ENCODE peak calls at places on chromosomes 13 and 19, in seven cellular contexts. A is NCI-H510A; C is anterior cingulate cortex; V is CD4-positive, CD25-positive, alpha-beta regulatory T cell; Y is hippocampal formation; S is NCI-H2107; E is hepatocyte. T is an unnamed sample.

GRCh38 chr13:112747256-112747655 is 57.4 kb downstream of the ATP11A start:
- DNase-seq in S (no peak), A (no peak), C (no peak), V (no peak), Y (peak), E (no peak), T (no peak)

GRCh38 chr19:12272386-12272785 is 22.3 kb downstream of the ZNF44 start:
- DNase-seq in Y (no peak), C (no peak), A (no peak), E (no peak), V (no peak), S (no peak), T (no peak)

GRCh38 chr13:30125422-30126073 is 181.8 kb downstream of the KATNAL1 start:
- DNase-seq in S (peak), V (no peak), Y (peak), C (no peak), E (peak), A (peak), T (no peak)

GRCh38 chr19:15892012-15892411 is 5.9 kb downstream of the CYP4F2 start:
- DNase-seq in V (no peak), E (no peak), Y (no peak), C (no peak), S (no peak), A (no peak), T (no peak)

GRCh38 chr13:107348931-107349330 is 781.0 kb upstream of the ARGLU1 start:
- DNase-seq in Y (no peak), C (no peak), V (no peak), E (no peak), A (no peak), S (no peak), T (no peak)

GRCh38 chr13:32955881-32956594 is 60.2 kb upstream of the KL start:
- DNase-seq in A (no peak), C (no peak), V (no peak), Y (no peak), E (no peak), S (no peak), T (no peak)

GRCh38 chr19:57934820-57935665 is at the start of gene ZNF418:
- DNase-seq in E (peak), Y (peak), C (peak), V (peak), S (no peak), A (peak), T (no peak)

GRCh38 chr13:37047846-37048245 is 11.6 kb downstream of the SUPT20H start:
- DNase-seq in S (no peak), E (no peak), V (no peak), Y (no peak), C (no peak), A (no peak), T (no peak)

GRCh38 chr19:56839665-56840451 is 668 bp downstream of the PEG3 start:
- DNase-seq in C (peak), V (peak), S (no peak), E (no peak), A (no peak), Y (peak), T (no peak)

GRCh38 chr19:45340232-45340898 is at the start of gene KLC3:
- DNase-seq in S (no peak), C (no peak), A (no peak), Y (no peak), V (peak), E (peak), T (no peak)

GRCh38 chr13:95630593-95630992 is 13.9 kb downstream of the DZIP1 start:
- DNase-seq in E (no peak), C (no peak), V (no peak), Y (no peak), A (no peak), S (no peak), T (no peak)

GRCh38 chr13:112822851-112823250 is 133.0 kb downstream of the ATP11A start:
- DNase-seq in A (no peak), C (no peak), S (no peak), V (no peak), Y (no peak), E (no peak), T (no peak)

GRCh38 chr13:99307247-99307646 is at the start of gene GPR183:
- DNase-seq in S (no peak), C (no peak), V (no peak), Y (no peak), E (no peak), A (no peak), T (no peak)

GRCh38 chr19:38733241-38733492 is 11.1 kb downstream of the CAPN12 start:
- DNase-seq in E (no peak), S (no peak), C (no peak), A (no peak), V (no peak), Y (no peak), T (no peak)

GRCh38 chr13:32881074-32881791 is 135.0 kb upstream of the KL start:
- DNase-seq in S (no peak), A (no peak), E (peak), Y (peak), C (peak), V (no peak), T (no peak)

GRCh38 chr13:27053902-27054595 is 117.6 kb downstream of the USP12 start:
- DNase-seq in E (no peak), V (no peak), Y (no peak), C (no peak), S (no peak), A (no peak), T (no peak)

GRCh38 chr13:50732712-50733111 is 110.8 kb downstream of the DLEU7 start:
- DNase-seq in S (no peak), C (no peak), V (no peak), E (no peak), A (no peak), Y (no peak), T (no peak)

GRCh38 chr13:41554626-41555386 is 97.5 kb downstream of the RGCC start:
- DNase-seq in V (no peak), C (no peak), Y (no peak), A (no peak), E (no peak), S (no peak), T (no peak)

GRCh38 chr13:86813198-86813597 is 858.0 kb upstream of the SLITRK5 start:
- DNase-seq in E (no peak), V (no peak), S (no peak), A (peak), Y (no peak), C (no peak), T (no peak)

GRCh38 chr13:110230661-110231347 is 76.2 kb downstream of the COL4A1 start:
- DNase-seq in E (no peak), C (no peak), Y (no peak), A (peak), S (no peak), V (no peak), T (no peak)

GRCh38 chr19:33681081-33681680 is 59.4 kb downstream of the CHST8 start:
- DNase-seq in C (no peak), Y (no peak), S (no peak), A (no peak), V (no peak), E (no peak), T (no peak)

GRCh38 chr19:23365222-23365621 is 30.0 kb downstream of the ZNF91 start:
- DNase-seq in A (no peak), C (no peak), E (no peak), V (no peak), S (no peak), Y (no peak), T (no peak)

GRCh38 chr19:49924004-49924880 is 4.8 kb upstream of the ATF5 start:
- DNase-seq in S (peak), C (no peak), V (no peak), Y (no peak), A (no peak), E (no peak), T (no peak)

GRCh38 chr19:19214892-19215291 is 3.1 kb downstream of the NCAN start:
- DNase-seq in S (no peak), Y (no peak), C (peak), A (no peak), E (peak), V (no peak), T (no peak)

GRCh38 chr19:42553292-42554045 is 25.2 kb upstream of the CEACAM1 start:
- DNase-seq in S (no peak), C (no peak), A (no peak), E (no peak), Y (peak), V (no peak), T (no peak)

GRCh38 chr19:5988520-5989387 is 10.8 kb upstream of the RANBP3 start:
- DNase-seq in E (no peak), V (no peak), Y (no peak), A (peak), S (no peak), C (no peak), T (no peak)

GRCh38 chr19:43598445-43599240 is 2.2 kb downstream of the ZNF576 start:
- DNase-seq in S (no peak), E (no peak), Y (no peak), V (no peak), C (no peak), A (no peak), T (no peak)

GRCh38 chr13:34412817-34413365 is 529.2 kb upstream of the NBEA start:
- DNase-seq in V (no peak), Y (no peak), A (no peak), E (no peak), S (no peak), C (no peak), T (no peak)

GRCh38 chr13:50788551-50788950 is 54.9 kb downstream of the DLEU7 start:
- DNase-seq in S (no peak), C (no peak), A (no peak), E (no peak), Y (no peak), V (no peak), T (no peak)

GRCh38 chr19:2962018-2962670 is 15.2 kb upstream of the TLE6 start:
- DNase-seq in S (peak), Y (peak), A (peak), C (no peak), E (peak), V (peak), T (peak)

GRCh38 chr19:28998974-28999373 is 214.0 kb downstream of the UQCRFS1 start:
- DNase-seq in S (no peak), A (no peak), V (no peak), C (no peak), E (no peak), Y (no peak), T (no peak)

GRCh38 chr13:30880756-30881155 is 25.3 kb upstream of the MEDAG start:
- DNase-seq in Y (no peak), V (no peak), A (no peak), S (no peak), E (peak), C (no peak), T (no peak)

GRCh38 chr13:104773775-104774174 is 1707.6 kb upstream of the SLC10A2 start:
- DNase-seq in C (no peak), E (peak), S (no peak), Y (peak), V (no peak), A (peak), T (no peak)

GRCh38 chr19:1882089-1882785 is 3.1 kb downstream of the ABHD17A start:
- DNase-seq in A (no peak), E (no peak), C (no peak), Y (peak), V (peak), S (no peak), T (no peak)

GRCh38 chr19:5504115-5504514 is 48.9 kb downstream of the ZNRF4 start:
- DNase-seq in A (no peak), V (no peak), E (no peak), Y (no peak), C (no peak), S (no peak), T (no peak)

GRCh38 chr13:74134226-74134776 is at the start of gene KLF12:
- DNase-seq in A (peak), S (peak), Y (no peak), E (peak), V (peak), C (peak), T (peak)

GRCh38 chr19:35756373-35757230 is at the start of gene HSPB6:
- DNase-seq in C (no peak), V (no peak), E (peak), S (no peak), Y (no peak), A (no peak), T (no peak)

GRCh38 chr13:63625869-63626268 is 2210.2 kb upstream of the PCDH20 start:
- DNase-seq in V (no peak), C (no peak), A (no peak), E (no peak), S (no peak), Y (no peak), T (no peak)

T was measured in NCI-H2081 treated with DMSO at 0.1 percent for 48 hours.